ENCODE peak calls at places on chromosomes 16 and 17, in ten cellular contexts. F is fibroblast of lung, O is kidney epithelial cell, X is body of pancreas, I is left ventricle myocardium inferior, U is upper lobe of right lung, R is neural progenitor cell, Q is left lung, V is HFF-Myc, A is choroid plexus epithelial cell. G is an unnamed sample.

GRCh38 chr17:36937961-36938565 is 788 bp downstream of the LHX1 start:
- DNase-seq in F (peak), O (no peak), X (no peak), I (no peak), U (no peak), R (peak), Q (no peak), V (no peak), A (peak), G (peak)

GRCh38 chr16:57366544-57367040 is 5.7 kb upstream of the CX3CL1 start:
- DNase-seq in F (no peak), O (no peak), X (no peak), I (no peak), U (no peak), R (no peak), Q (no peak), V (no peak), A (no peak), G (no peak)

GRCh38 chr17:79681101-79681621 is 49.6 kb upstream of the ENPP7 start:
- DNase-seq in F (no peak), O (no peak), X (no peak), I (peak), U (no peak), R (no peak), Q (peak), V (no peak), A (no peak), G (no peak)

GRCh38 chr16:16861546-16861945 is 482.6 kb downstream of the NPIPA7 start:
- DNase-seq in F (peak), O (no peak), X (peak), I (no peak), U (no peak), R (peak), Q (no peak), V (peak), A (peak), G (peak)

GRCh38 chr17:2172447-2172938 is 117.6 kb downstream of the HIC1 start:
- DNase-seq in F (peak), O (no peak), X (peak), I (peak), U (no peak), R (peak), Q (no peak), V (no peak), A (no peak), G (peak)

GRCh38 chr17:64781810-64782555 is 119.9 kb upstream of the SMURF2 start:
- DNase-seq in F (no peak), O (no peak), X (no peak), I (no peak), U (no peak), R (no peak), Q (no peak), V (no peak), A (no peak), G (no peak)

GRCh38 chr16:30657866-30658730 is at the start of gene FBRS:
- DNase-seq in F (peak), O (peak), X (peak), I (peak), U (peak), R (peak), Q (peak), V (peak), A (peak), G (peak)

GRCh38 chr17:7293821-7294613 is 422 bp downstream of the YBX2 start:
- DNase-seq in F (no peak), O (no peak), X (peak), I (no peak), U (peak), R (peak), Q (no peak), V (no peak), A (no peak), G (no peak)

GRCh38 chr16:3171181-3171854 is 16.7 kb upstream of the OR1F1 start:
- DNase-seq in F (no peak), O (no peak), X (no peak), I (no peak), U (no peak), R (peak), Q (no peak), V (no peak), A (no peak), G (no peak)
- H3K4me3 ChIP-seq in F (no peak), O (no peak), X (no peak), I (peak), U (no peak), R (peak), Q (no peak), V (no peak), A (no peak), G (no peak)

GRCh38 chr17:44653954-44654353 is 2.3 kb upstream of the MEIOC start:
- DNase-seq in F (no peak), O (no peak), X (no peak), I (no peak), U (no peak), R (no peak), Q (no peak), V (no peak), A (no peak), G (no peak)

GRCh38 chr17:44653384-44653783 is 2.9 kb upstream of the MEIOC start:
- DNase-seq in F (no peak), O (no peak), X (no peak), I (no peak), U (no peak), R (no peak), Q (no peak), V (no peak), A (no peak), G (no peak)

GRCh38 chr17:44652727-44653126 is 3.5 kb upstream of the MEIOC start:
- DNase-seq in F (no peak), O (no peak), X (no peak), I (no peak), U (no peak), R (no peak), Q (no peak), V (no peak), A (no peak), G (no peak)

GRCh38 chr17:44651228-44651627 is 5.0 kb upstream of the MEIOC start:
- DNase-seq in F (no peak), O (no peak), X (no peak), I (no peak), U (no peak), R (no peak), Q (no peak), V (no peak), A (peak), G (no peak)

GRCh38 chr17:44655983-44656700 is at the start of gene MEIOC:
- DNase-seq in F (peak), O (no peak), X (no peak), I (no peak), U (no peak), R (peak), Q (no peak), V (no peak), A (no peak), G (peak)
- TF ChIP-seq CTCF in F (no peak), O (peak), X (no peak), I (no peak), U (no peak), R (peak), Q (no peak), V (no peak), A (peak), G (no peak)

GRCh38 chr17:44218344-44219125 is 940 bp downstream of the UBTF start:
- DNase-seq in F (peak), O (no peak), X (peak), I (peak), U (peak), R (peak), Q (peak), V (no peak), A (peak), G (peak)
- H3K4me3 ChIP-seq in F (peak), O (peak), X (peak), I (peak), U (peak), R (peak), Q (peak), V (peak), A (peak), G (peak)

DNA sequence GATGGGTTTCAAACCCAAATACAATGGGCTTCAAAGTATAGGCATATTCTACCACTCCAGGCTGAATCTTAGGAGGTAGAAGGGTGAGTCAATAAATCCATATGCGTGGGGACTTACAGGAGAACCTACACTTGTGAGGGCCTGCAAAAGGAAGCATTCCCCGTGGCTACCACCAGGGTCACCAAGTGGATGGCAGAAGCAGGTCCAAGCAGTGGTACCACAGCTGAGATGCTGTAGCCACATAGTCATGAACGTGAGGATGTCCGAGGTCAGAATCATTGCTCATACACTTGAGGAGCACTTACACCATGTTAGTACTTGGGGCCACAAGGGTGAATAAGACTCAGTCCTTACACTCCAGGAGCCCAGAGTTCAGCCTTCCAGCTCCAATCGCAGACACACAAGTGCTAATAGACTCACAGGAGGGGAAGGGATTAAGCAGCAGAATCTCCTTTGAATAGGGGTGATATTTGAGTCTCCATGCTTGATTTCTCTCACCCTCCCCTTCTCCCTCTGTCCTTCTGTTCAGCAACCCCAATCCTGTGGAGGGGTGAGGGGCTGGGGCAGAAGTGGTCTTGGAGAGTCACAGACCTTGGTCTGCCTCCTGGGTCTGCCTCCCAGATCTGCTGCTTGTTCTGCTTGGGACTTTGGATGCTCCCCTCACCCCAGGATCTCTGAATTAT is 42.5 kb upstream of the ASIC2 start:
- DNase-seq in F (no peak), O (no peak), X (no peak), I (no peak), U (no peak), R (peak), Q (no peak), V (no peak), A (no peak), G (no peak)
- TF ChIP-seq CTCF in F (no peak), O (no peak), X (no peak), I (no peak), U (no peak), R (peak), Q (no peak), V (no peak), A (no peak), G (no peak)

G was measured in cardiac muscle cell.